ENCODE peak calls at places on chromosomes 12 and 14, in six cellular contexts. D is neuronal stem cell, B is H9, E is mesenchymal stem cell, M is IMR-90, W is trophoblast cell. H is an unnamed sample.

GRCh38 chr14:96143906-96144305 is 60.7 kb upstream of the BDKRB2 start:
- DNase-seq in D (no peak), B (no peak), E (no peak), M (no peak), W (no peak), H (no peak)

GRCh38 chr14:24145700-24146621 is at the start of gene PSME2:
- DNase-seq in D (no peak), B (no peak), E (peak), M (peak), W (peak), H (no peak)

GRCh38 chr12:96195845-96196451 is 1.8 kb downstream of the ELK3 start:
- DNase-seq in D (no peak), B (peak), E (peak), M (peak), W (no peak), H (no peak)

GRCh38 chr12:31221566-31221945 is 104.4 kb downstream of the SINHCAF start:
- DNase-seq in D (no peak), B (no peak), E (no peak), M (no peak), W (no peak), H (no peak)

GRCh38 chr12:53890081-53890480 is 48.5 kb upstream of the HOXC13 start:
- DNase-seq in D (no peak), B (no peak), E (no peak), M (no peak), W (no peak), H (no peak)

GRCh38 chr14:93089501-93090269 is 26.0 kb downstream of the ITPK1 start:
- DNase-seq in D (no peak), B (no peak), E (no peak), M (no peak), W (no peak), H (no peak)

GRCh38 chr14:39467889-39468524 is 35.8 kb upstream of the FBXO33 start:
- DNase-seq in D (no peak), B (peak), E (peak), M (peak), W (peak), H (peak)

GRCh38 chr12:49909826-49910225 is 6.1 kb upstream of the FAIM2 start:
- DNase-seq in D (peak), B (peak), E (peak), M (peak), W (peak), H (peak)

GRCh38 chr14:95286649-95287048 is 33.1 kb downstream of the CLMN start:
- DNase-seq in D (no peak), B (peak), E (no peak), M (no peak), W (no peak), H (no peak)

GRCh38 chr14:32408018-32408417 is 78.9 kb downstream of the AKAP6 start:
- DNase-seq in D (no peak), B (no peak), E (no peak), M (no peak), W (no peak), H (no peak)

GRCh38 chr14:60163741-60164140 is 1.5 kb downstream of the DHRS7 start:
- DNase-seq in D (no peak), B (no peak), E (no peak), M (no peak), W (no peak), H (no peak)

GRCh38 chr12:17148706-17149105 is 542.7 kb upstream of the LMO3 start:
- DNase-seq in D (no peak), B (no peak), E (no peak), M (no peak), W (no peak), H (no peak)

GRCh38 chr14:64841121-64841611 is 38.5 kb downstream of the SPTB start:
- DNase-seq in D (no peak), B (peak), E (peak), M (peak), W (peak), H (no peak)

GRCh38 chr12:1698638-1699214 is 7.9 kb downstream of the ADIPOR2 start:
- DNase-seq in D (no peak), B (no peak), E (no peak), M (no peak), W (no peak), H (no peak)

GRCh38 chr14:38080696-38081095 is 127.0 kb upstream of the SSTR1 start:
- DNase-seq in D (no peak), B (no peak), E (no peak), M (no peak), W (no peak), H (no peak)

GRCh38 chr12:124321040-124321481 is 26.2 kb downstream of the RFLNA start:
- DNase-seq in D (peak), B (peak), E (peak), M (peak), W (peak), H (peak)

GRCh38 chr14:92670177-92670576 is 78.2 kb downstream of the LGMN start:
- DNase-seq in D (no peak), B (no peak), E (no peak), M (peak), W (no peak), H (no peak)

GRCh38 chr12:111409403-111410228 is 3.9 kb downstream of the SH2B3 start:
- DNase-seq in D (no peak), B (peak), E (peak), M (peak), W (no peak), H (no peak)

GRCh38 chr12:56839489-56840442 is 76.6 kb downstream of the HSD17B6 start:
- DNase-seq in D (peak), B (peak), E (peak), M (peak), W (peak), H (peak)

GRCh38 chr12:25997401-25997973 is 39.0 kb downstream of the RASSF8 start:
- DNase-seq in D (peak), B (no peak), E (peak), M (peak), W (peak), H (no peak)

GRCh38 chr14:105492051-105492965 is 1.3 kb downstream of the TEDC1 start:
- DNase-seq in D (no peak), B (peak), E (no peak), M (no peak), W (no peak), H (no peak)
- H3K9ac ChIP-seq in D (peak), B (no peak), E (no peak), M (no peak), W (no peak), H (no peak)

GRCh38 chr12:20657496-20657895 is 37.6 kb upstream of the SLCO1C1 start:
- DNase-seq in D (no peak), B (no peak), E (no peak), M (no peak), W (no peak), H (no peak)
- H2AFZ ChIP-seq in D (peak), B (no peak), E (no peak), M (no peak), W (no peak), H (no peak)

GRCh38 chr12:6085841-6086240 is 38.6 kb downstream of the VWF start:
- DNase-seq in D (no peak), B (no peak), E (no peak), M (no peak), W (no peak), H (no peak)
- H3K4ac ChIP-seq in D (no peak), B (no peak), E (no peak), M (peak), W (peak), H (no peak)

DNA sequence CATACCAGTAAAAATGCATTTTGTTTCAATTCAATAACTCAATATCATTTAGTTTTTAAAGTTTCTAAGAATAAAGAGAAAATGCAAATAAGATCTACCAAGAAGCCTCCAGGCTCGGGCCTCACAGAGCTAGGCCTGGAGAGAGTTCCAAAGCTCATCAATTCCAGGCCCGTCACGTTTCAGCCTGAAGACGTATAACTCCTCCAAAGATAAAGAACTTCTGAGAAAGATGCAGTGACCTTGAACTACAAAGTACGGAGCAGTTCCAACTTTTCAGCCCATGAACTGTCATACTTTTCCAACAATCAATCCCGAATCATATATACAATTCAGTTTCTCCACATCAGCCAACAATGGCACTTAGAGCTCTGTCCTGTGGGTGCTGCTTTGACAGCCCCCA is 17.8 kb downstream of the CORO1C start:
- DNase-seq in D (no peak), B (no peak), E (no peak), M (no peak), W (no peak), H (no peak)
- H3K9ac ChIP-seq in D (no peak), B (no peak), E (peak), M (peak), W (no peak), H (no peak)

GRCh38 chr12:85558684-85559083 is 277.5 kb downstream of the RASSF9 start:
- DNase-seq in D (no peak), B (no peak), E (no peak), M (no peak), W (no peak), H (no peak)
- H2AFZ ChIP-seq in D (no peak), B (no peak), E (no peak), M (no peak), W (no peak), H (no peak)

H was measured in H1.